ENCODE peak calls at places on chromosomes 1 and 21, in four cellular contexts. O, M, I and C are unnamed samples.

GRCh38 chr1:165871311-165872067 is 44.1 kb downstream of the UCK2 start:
- DNase-seq in O (peak; percentile 54), M (peak; percentile 8), I (peak; percentile 67), C (peak; percentile 61)

GRCh38 chr1:224411766-224412165 is 22.8 kb downstream of the WDR26 start:
- DNase-seq in O (peak; percentile 37), M (no peak), I (no peak), C (no peak)

GRCh38 chr21:17818158-17819113 is 720 bp downstream of the C21orf91 start:
- DNase-seq in O (peak; percentile 23), M (peak; percentile 19), I (peak; percentile 32), C (peak; percentile 30)

GRCh38 chr1:203186091-203186445 is 436 bp downstream of the CHI3L1 start:
- DNase-seq in O (no peak), M (no peak), I (no peak), C (no peak)

GRCh38 chr1:61641578-61642336 is 83.2 kb downstream of the TM2D1 start:
- DNase-seq in O (peak; percentile 24), M (peak; percentile 24), I (peak; percentile 73), C (peak; percentile 24)

GRCh38 chr1:57217905-57218304 is 206.0 kb downstream of the DAB1 start:
- DNase-seq in O (no peak), M (no peak), I (no peak), C (no peak)

GRCh38 chr1:1259119-1259488 is 12.6 kb upstream of the C1QTNF12 start:
- DNase-seq in O (no peak), M (no peak), I (no peak), C (no peak)

GRCh38 chr1:151807131-151807530 is 1.9 kb upstream of the LINGO4 start:
- DNase-seq in O (no peak), M (no peak), I (no peak), C (no peak)

GRCh38 chr1:202009326-202010031 is 908 bp upstream of the ELF3 start:
- DNase-seq in O (peak; percentile 76), M (peak; percentile 33), I (peak; percentile 91), C (peak; percentile 35)

GRCh38 chr1:89724369-89725015 is 91.6 kb downstream of the LRRC8C start:
- DNase-seq in O (peak; percentile 59), M (no peak), I (peak; percentile 16), C (no peak)

GRCh38 chr1:240831922-240832321 is 220.0 kb upstream of the GREM2 start:
- DNase-seq in O (no peak), M (no peak), I (no peak), C (no peak)

GRCh38 chr1:55337801-55338447 is 122.8 kb upstream of the USP24 start:
- DNase-seq in O (peak; percentile 79), M (no peak), I (peak; percentile 17), C (no peak)

GRCh38 chr1:109687641-109688499 is at the start of gene GSTM1:
- DNase-seq in O (no peak), M (peak; percentile 67), I (no peak), C (no peak)

GRCh38 chr21:45319461-45320211 is 31.9 kb upstream of the POFUT2 start:
- DNase-seq in O (peak; percentile 77), M (no peak), I (no peak), C (no peak)

GRCh38 chr1:90831910-90832309 is 114.8 kb upstream of the BARHL2 start:
- DNase-seq in O (no peak), M (no peak), I (no peak), C (no peak)

GRCh38 chr1:224058303-224058702 is 55.6 kb upstream of the FBXO28 start:
- DNase-seq in O (peak; percentile 76), M (no peak), I (no peak), C (no peak)

GRCh38 chr1:204977327-204977726 is 65.7 kb upstream of the CNTN2 start:
- DNase-seq in O (no peak), M (no peak), I (no peak), C (no peak)

GRCh38 chr1:31010081-31010989 is 55.2 kb downstream of the PUM1 start:
- DNase-seq in O (peak; percentile 92), M (no peak), I (no peak), C (no peak)

GRCh38 chr1:53643881-53644390 is 95.0 kb downstream of the GLIS1 start:
- DNase-seq in O (no peak), M (no peak), I (no peak), C (no peak)

GRCh38 chr1:225137981-225138380 is 208.5 kb downstream of the DNAH14 start:
- DNase-seq in O (no peak), M (no peak), I (no peak), C (no peak)

GRCh38 chr1:9245661-9246060 is 11.1 kb downstream of the H6PD start:
- DNase-seq in O (no peak), M (no peak), I (no peak), C (no peak)

GRCh38 chr1:243254233-243254926 is 701 bp downstream of the CEP170 start:
- DNase-seq in O (peak; percentile 48), M (peak; percentile 57), I (peak; percentile 62), C (no peak)

GRCh38 chr21:36542312-36543101 is 62.6 kb upstream of the CLDN14 start:
- DNase-seq in O (no peak), M (no peak), I (no peak), C (no peak)

GRCh38 chr1:147700042-147700711 is 29.9 kb upstream of the ACP6 start:
- DNase-seq in O (peak; percentile 64), M (peak; percentile 20), I (peak; percentile 79), C (peak; percentile 46)

GRCh38 chr1:31111290-31111951 is 45.9 kb upstream of the PUM1 start:
- DNase-seq in O (peak; percentile 34), M (no peak), I (peak; percentile 22), C (no peak)

GRCh38 chr21:28492127-28492526 is 500.6 kb downstream of the LTN1 start:
- DNase-seq in O (no peak), M (no peak), I (no peak), C (no peak)

GRCh38 chr1:161718559-161719324 is 2.6 kb upstream of the FCRLB start:
- DNase-seq in O (no peak), M (no peak), I (no peak), C (no peak)

GRCh38 chr1:172276120-172276818 is 144.2 kb upstream of the C1orf105 start:
- DNase-seq in O (no peak), M (no peak), I (peak; percentile 23), C (no peak)

GRCh38 chr1:172277989-172278388 is 142.5 kb upstream of the C1orf105 start:
- DNase-seq in O (no peak), M (no peak), I (no peak), C (no peak)

GRCh38 chr1:172277277-172277676 is 143.2 kb upstream of the C1orf105 start:
- DNase-seq in O (peak; percentile 69), M (no peak), I (no peak), C (no peak)

GRCh38 chr1:172273668-172274396 is 146.7 kb upstream of the C1orf105 start:
- DNase-seq in O (no peak), M (no peak), I (no peak), C (no peak)

DNA sequence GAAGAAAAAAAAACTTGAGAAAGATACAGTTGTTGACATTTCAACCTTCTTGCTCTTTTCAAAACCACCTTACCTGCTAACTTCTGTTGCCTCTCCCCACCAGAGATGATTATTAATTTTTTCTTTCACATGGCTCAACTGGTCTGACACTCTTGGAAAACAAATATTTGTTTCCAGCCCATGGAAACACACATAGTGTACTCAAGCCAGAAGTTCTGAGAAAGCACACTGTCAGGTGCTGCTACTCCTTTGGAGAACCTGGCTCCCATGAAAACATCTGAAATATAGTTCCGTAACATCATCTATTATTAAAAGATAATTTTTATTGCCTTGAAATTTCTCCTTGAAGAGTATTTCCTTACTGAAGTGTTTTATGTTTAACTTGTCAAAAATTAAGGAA is 145.0 kb upstream of the C1orf105 start:
- DNase-seq in O (no peak), M (no peak), I (peak; percentile 50), C (no peak)
- H3K27ac ChIP-seq in O (no peak overlapping the region), M (no peak overlapping the region), I (peak overlapping the region; percentile 71), C (no peak overlapping the region)

GRCh38 chr1:47712596-47713299 is 274.9 kb downstream of the FOXD2 start:
- DNase-seq in O (no peak), M (no peak), I (no peak), C (no peak)

GRCh38 chr1:47713960-47714359 is 276.1 kb downstream of the FOXD2 start:
- DNase-seq in O (no peak), M (no peak), I (no peak), C (no peak)

GRCh38 chr1:47714368-47714767 is 276.5 kb downstream of the FOXD2 start:
- DNase-seq in O (no peak), M (no peak), I (no peak), C (no peak)

GRCh38 chr1:47711848-47712492 is 274.1 kb downstream of the FOXD2 start:
- DNase-seq in O (no peak), M (no peak), I (no peak), C (no peak)

GRCh38 chr1:47713333-47713953 is 275.6 kb downstream of the FOXD2 start:
- DNase-seq in O (no peak), M (no peak), I (no peak), C (no peak)
- H3K27me3 ChIP-seq in O (peaks cover 48% of the 10 kb centered on the region), M (peaks cover 18% of the 10 kb centered on the region), I (peaks cover 29% of the 10 kb centered on the region), C (peaks cover 45% of the 10 kb centered on the region)

DNA sequence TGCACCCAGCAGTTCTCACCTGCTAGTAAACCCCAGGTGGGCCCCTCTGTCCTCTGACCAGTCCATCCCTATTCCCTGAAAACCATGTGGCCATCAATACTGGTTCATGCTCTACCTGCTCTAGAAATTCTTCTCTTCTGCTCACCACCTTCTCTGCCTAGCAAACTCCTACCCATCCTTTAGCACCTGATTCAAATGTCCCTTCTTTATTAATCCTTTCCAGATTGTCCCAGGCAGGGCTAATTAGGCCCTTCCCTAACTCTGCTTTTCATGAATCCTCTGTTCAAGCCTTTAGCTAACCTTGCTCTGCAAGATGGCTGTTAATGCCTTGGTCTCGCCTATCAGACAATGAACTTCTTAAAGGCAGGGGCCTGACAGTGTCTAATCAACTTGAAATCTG is 62.1 kb upstream of the TRABD2B start:
- DNase-seq in O (no peak), M (no peak), I (no peak), C (no peak)
- H3K4me3 ChIP-seq in O (no peak overlapping the region), M (no peak overlapping the region), I (no peak overlapping the region), C (no peak overlapping the region)

GRCh38 chr1:15574741-15575140 is 10.1 kb downstream of the AGMAT start:
- DNase-seq in O (no peak), M (no peak), I (no peak), C (no peak)
- H3K27ac ChIP-seq in O (no peak overlapping the region), M (no peak overlapping the region), I (no peak overlapping the region), C (no peak overlapping the region)

GRCh38 chr1:236142358-236143103 is at the start of gene GPR137B:
- DNase-seq in O (peak; percentile 54), M (peak; percentile 33), I (peak; percentile 60), C (peak; percentile 34)
- H3K27me3 ChIP-seq in O (peaks cover 27% of the 10 kb centered on the region), M (peaks cover 10% of the 10 kb centered on the region), I (no peaks in the 10 kb centered on the region), C (peaks cover 14% of the 10 kb centered on the region)